ENCODE peak calls at places on chromosome 13, in seven cellular contexts. U, T, C, R, E, F and P are unnamed samples.

GRCh38 chr13:49649963-49650312 is 21.6 kb downstream of the ARL11 start:
- DNase-seq in U (no peak), T (no peak), C (no peak), R (no peak), E (no peak), F (no peak), P (no peak)

GRCh38 chr13:111541345-111541744 is 220.9 kb downstream of the TEX29 start:
- DNase-seq in U (no peak), T (no peak), C (no peak), R (no peak), E (no peak), F (no peak), P (no peak)

GRCh38 chr13:98650376-98651107 is 73.6 kb upstream of the STK24 start:
- DNase-seq in U (no peak), T (no peak), C (no peak), R (no peak), E (no peak), F (no peak), P (no peak)

GRCh38 chr13:112996671-112997091 is 27.7 kb downstream of the MCF2L start:
- DNase-seq in U (no peak), T (no peak), C (no peak), R (no peak), E (no peak), F (no peak), P (no peak)

GRCh38 chr13:105979586-105979985 is 555.9 kb downstream of the EFNB2 start:
- DNase-seq in U (no peak), T (no peak), C (no peak), R (no peak), E (peak), F (no peak), P (no peak)

GRCh38 chr13:36766295-36766694 is 52.7 kb upstream of the RFXAP start:
- DNase-seq in U (no peak), T (no peak), C (no peak), R (peak), E (no peak), F (no peak), P (no peak)

GRCh38 chr13:50230365-50230978 is 215.2 kb downstream of the KCNRG start:
- DNase-seq in U (no peak), T (no peak), C (no peak), R (peak), E (no peak), F (no peak), P (no peak)

GRCh38 chr13:75432811-75433244 is 49.1 kb downstream of the TBC1D4 start:
- DNase-seq in U (no peak), T (no peak), C (no peak), R (no peak), E (peak), F (no peak), P (no peak)

GRCh38 chr13:31209172-31209818 is 9.5 kb downstream of the B3GLCT start:
- DNase-seq in U (no peak), T (peak), C (peak), R (no peak), E (peak), F (no peak), P (no peak)

GRCh38 chr13:27679396-27679795 is 57.7 kb downstream of the POLR1D start:
- DNase-seq in U (no peak), T (no peak), C (no peak), R (no peak), E (no peak), F (no peak), P (no peak)

GRCh38 chr13:111626371-111627305 is 306.2 kb downstream of the TEX29 start:
- DNase-seq in U (no peak), T (peak), C (peak), R (no peak), E (no peak), F (no peak), P (no peak)

GRCh38 chr13:98397221-98397620 is 179.7 kb downstream of the STK24 start:
- DNase-seq in U (no peak), T (no peak), C (no peak), R (no peak), E (no peak), F (no peak), P (no peak)

GRCh38 chr13:50376895-50377575 is 361.8 kb downstream of the KCNRG start:
- DNase-seq in U (peak), T (no peak), C (no peak), R (no peak), E (no peak), F (no peak), P (no peak)

GRCh38 chr13:106393776-106394175 is 141.7 kb downstream of the EFNB2 start:
- DNase-seq in U (no peak), T (no peak), C (no peak), R (no peak), E (no peak), F (no peak), P (no peak)

GRCh38 chr13:41222259-41222852 is 28.0 kb upstream of the KBTBD7 start:
- DNase-seq in U (peak), T (no peak), C (no peak), R (no peak), E (peak), F (peak), P (no peak)

GRCh38 chr13:33797622-33798021 is 20.3 kb upstream of the RFC3 start:
- DNase-seq in U (no peak), T (no peak), C (no peak), R (no peak), E (no peak), F (no peak), P (no peak)

GRCh38 chr13:27928805-27929753 is 9.3 kb downstream of the PDX1 start:
- DNase-seq in U (peak), T (no peak), C (no peak), R (no peak), E (no peak), F (no peak), P (no peak)

GRCh38 chr13:101397742-101398141 is 18.6 kb downstream of the NALCN start:
- DNase-seq in U (no peak), T (no peak), C (no peak), R (peak), E (no peak), F (no peak), P (peak)

GRCh38 chr13:87042946-87043345 is 628.2 kb upstream of the SLITRK5 start:
- DNase-seq in U (no peak), T (no peak), C (no peak), R (peak), E (no peak), F (no peak), P (no peak)

GRCh38 chr13:59533561-59534337 is 630.0 kb downstream of the DIAPH3 start:
- DNase-seq in U (no peak), T (no peak), C (no peak), R (peak), E (no peak), F (no peak), P (no peak)

GRCh38 chr13:27290715-27291114 is 20.1 kb downstream of the RASL11A start:
- DNase-seq in U (no peak), T (no peak), C (no peak), R (no peak), E (no peak), F (no peak), P (no peak)

GRCh38 chr13:54415753-54416366 is 1387.2 kb downstream of the OLFM4 start:
- DNase-seq in U (peak), T (no peak), C (no peak), R (no peak), E (no peak), F (no peak), P (no peak)

GRCh38 chr13:72125561-72125960 is 258.6 kb upstream of the DACH1 start:
- DNase-seq in U (no peak), T (no peak), C (no peak), R (no peak), E (no peak), F (no peak), P (no peak)

GRCh38 chr13:27208514-27208913 is 36.9 kb upstream of the USP12 start:
- DNase-seq in U (no peak), T (no peak), C (no peak), R (no peak), E (no peak), F (no peak), P (no peak)

GRCh38 chr13:101144808-101145419 is 271.4 kb downstream of the NALCN start:
- DNase-seq in U (no peak), T (no peak), C (no peak), R (no peak), E (peak), F (no peak), P (no peak)

GRCh38 chr13:110576070-110576394 is 14.5 kb upstream of the RAB20 start:
- DNase-seq in U (no peak), T (no peak), C (no peak), R (no peak), E (peak), F (no peak), P (no peak)

GRCh38 chr13:37295046-37295445 is 189.6 kb upstream of the CSNK1A1L start:
- DNase-seq in U (no peak), T (peak), C (peak), R (no peak), E (no peak), F (no peak), P (no peak)

GRCh38 chr13:90400372-90400771 is 947.1 kb upstream of the MIR17HG start:
- DNase-seq in U (no peak), T (no peak), C (no peak), R (no peak), E (no peak), F (no peak), P (no peak)